ENCODE peak calls at places on chromosomes 13 and 19, in seven cellular contexts. One of them, this sample, is unnamed.

GRCh38 chr19:32373614-32374295 is 28.3 kb downstream of the ZNF507 start:
- DNase-seq in breast epithelium: peak
- DNase-seq in mammary epithelial cell: peak
- DNase-seq in left ventricle myocardium inferior: no peak
- DNase-seq in stimulated activated CD4-positive, alpha-beta T cell treated with anti-CD3 and anti-CD28 coated beads, Interleukin-1b, Interleukin-23, amount 100 ng/mL, for 48 hours: no peak
- DNase-seq in fibroblast of pulmonary artery: peak
- DNase-seq in lower leg skin: no peak
- DNase-seq in this sample: no peak

GRCh38 chr19:29593869-29594268 is 12.2 kb upstream of the POP4 start:
- DNase-seq in lower leg skin: no peak
- DNase-seq in mammary epithelial cell: no peak
- DNase-seq in left ventricle myocardium inferior: no peak
- DNase-seq in fibroblast of pulmonary artery: no peak
- DNase-seq in stimulated activated CD4-positive, alpha-beta T cell treated with anti-CD3 and anti-CD28 coated beads, Interleukin-1b, Interleukin-23, amount 100 ng/mL, for 48 hours: no peak
- DNase-seq in breast epithelium: no peak
- DNase-seq in this sample: no peak

GRCh38 chr13:99484405-99484981 is 16.8 kb upstream of the TM9SF2 start:
- DNase-seq in left ventricle myocardium inferior: no peak
- DNase-seq in mammary epithelial cell: peak
- DNase-seq in stimulated activated CD4-positive, alpha-beta T cell treated with anti-CD3 and anti-CD28 coated beads, Interleukin-1b, Interleukin-23, amount 100 ng/mL, for 48 hours: no peak
- DNase-seq in breast epithelium: no peak
- DNase-seq in lower leg skin: no peak
- DNase-seq in fibroblast of pulmonary artery: peak
- DNase-seq in this sample: no peak

GRCh38 chr19:2517881-2518601 is 42.1 kb downstream of the GADD45B start:
- DNase-seq in fibroblast of pulmonary artery: no peak
- DNase-seq in mammary epithelial cell: no peak
- DNase-seq in breast epithelium: no peak
- DNase-seq in lower leg skin: no peak
- DNase-seq in stimulated activated CD4-positive, alpha-beta T cell treated with anti-CD3 and anti-CD28 coated beads, Interleukin-1b, Interleukin-23, amount 100 ng/mL, for 48 hours: no peak
- DNase-seq in left ventricle myocardium inferior: no peak
- DNase-seq in this sample: no peak

GRCh38 chr13:111383591-111384440 is 63.4 kb downstream of the TEX29 start:
- DNase-seq in fibroblast of pulmonary artery: no peak
- DNase-seq in mammary epithelial cell: no peak
- DNase-seq in left ventricle myocardium inferior: no peak
- DNase-seq in breast epithelium: no peak
- DNase-seq in lower leg skin: peak
- DNase-seq in stimulated activated CD4-positive, alpha-beta T cell treated with anti-CD3 and anti-CD28 coated beads, Interleukin-1b, Interleukin-23, amount 100 ng/mL, for 48 hours: no peak
- DNase-seq in this sample: no peak

GRCh38 chr19:1873524-1874473 is 10.4 kb upstream of the KLF16 start:
- DNase-seq in lower leg skin: peak
- DNase-seq in left ventricle myocardium inferior: peak
- DNase-seq in stimulated activated CD4-positive, alpha-beta T cell treated with anti-CD3 and anti-CD28 coated beads, Interleukin-1b, Interleukin-23, amount 100 ng/mL, for 48 hours: no peak
- DNase-seq in breast epithelium: no peak
- DNase-seq in fibroblast of pulmonary artery: no peak
- DNase-seq in mammary epithelial cell: no peak
- DNase-seq in this sample: no peak

GRCh38 chr13:89279374-89279773 is 1608.2 kb downstream of the SLITRK5 start:
- DNase-seq in lower leg skin: no peak
- DNase-seq in stimulated activated CD4-positive, alpha-beta T cell treated with anti-CD3 and anti-CD28 coated beads, Interleukin-1b, Interleukin-23, amount 100 ng/mL, for 48 hours: no peak
- DNase-seq in mammary epithelial cell: no peak
- DNase-seq in left ventricle myocardium inferior: no peak
- DNase-seq in fibroblast of pulmonary artery: peak
- DNase-seq in breast epithelium: no peak
- DNase-seq in this sample: no peak

GRCh38 chr13:66171821-66172220 is 1058.3 kb downstream of the PCDH9 start:
- DNase-seq in mammary epithelial cell: no peak
- DNase-seq in lower leg skin: no peak
- DNase-seq in fibroblast of pulmonary artery: no peak
- DNase-seq in breast epithelium: no peak
- DNase-seq in left ventricle myocardium inferior: no peak
- DNase-seq in stimulated activated CD4-positive, alpha-beta T cell treated with anti-CD3 and anti-CD28 coated beads, Interleukin-1b, Interleukin-23, amount 100 ng/mL, for 48 hours: no peak
- DNase-seq in this sample: no peak

GRCh38 chr13:105979586-105979985 is 555.9 kb downstream of the EFNB2 start:
- DNase-seq in fibroblast of pulmonary artery: peak
- DNase-seq in stimulated activated CD4-positive, alpha-beta T cell treated with anti-CD3 and anti-CD28 coated beads, Interleukin-1b, Interleukin-23, amount 100 ng/mL, for 48 hours: no peak
- DNase-seq in mammary epithelial cell: peak
- DNase-seq in breast epithelium: no peak
- DNase-seq in left ventricle myocardium inferior: no peak
- DNase-seq in lower leg skin: no peak
- DNase-seq in this sample: no peak

GRCh38 chr13:113002206-113002821 is 33.3 kb downstream of the MCF2L start:
- DNase-seq in fibroblast of pulmonary artery: no peak
- DNase-seq in left ventricle myocardium inferior: no peak
- DNase-seq in lower leg skin: no peak
- DNase-seq in mammary epithelial cell: no peak
- DNase-seq in stimulated activated CD4-positive, alpha-beta T cell treated with anti-CD3 and anti-CD28 coated beads, Interleukin-1b, Interleukin-23, amount 100 ng/mL, for 48 hours: no peak
- DNase-seq in breast epithelium: no peak
- DNase-seq in this sample: peak

GRCh38 chr19:51198641-51199040 is 26.2 kb upstream of the CD33 start:
- DNase-seq in fibroblast of pulmonary artery: no peak
- DNase-seq in mammary epithelial cell: no peak
- DNase-seq in lower leg skin: no peak
- DNase-seq in breast epithelium: no peak
- DNase-seq in left ventricle myocardium inferior: no peak
- DNase-seq in stimulated activated CD4-positive, alpha-beta T cell treated with anti-CD3 and anti-CD28 coated beads, Interleukin-1b, Interleukin-23, amount 100 ng/mL, for 48 hours: no peak
- DNase-seq in this sample: no peak

GRCh38 chr19:40467007-40467565 is 285 bp downstream of the SPTBN4 start:
- DNase-seq in stimulated activated CD4-positive, alpha-beta T cell treated with anti-CD3 and anti-CD28 coated beads, Interleukin-1b, Interleukin-23, amount 100 ng/mL, for 48 hours: no peak
- DNase-seq in mammary epithelial cell: no peak
- DNase-seq in fibroblast of pulmonary artery: no peak
- DNase-seq in breast epithelium: no peak
- DNase-seq in left ventricle myocardium inferior: no peak
- DNase-seq in lower leg skin: no peak
- DNase-seq in this sample: no peak

GRCh38 chr19:4571305-4571917 is 11.9 kb upstream of the SEMA6B start:
- DNase-seq in fibroblast of pulmonary artery: no peak
- DNase-seq in lower leg skin: no peak
- DNase-seq in breast epithelium: no peak
- DNase-seq in stimulated activated CD4-positive, alpha-beta T cell treated with anti-CD3 and anti-CD28 coated beads, Interleukin-1b, Interleukin-23, amount 100 ng/mL, for 48 hours: no peak
- DNase-seq in mammary epithelial cell: no peak
- DNase-seq in left ventricle myocardium inferior: no peak
- DNase-seq in this sample: no peak

GRCh38 chr19:8209965-8210659 is 942 bp downstream of the CERS4 start:
- DNase-seq in fibroblast of pulmonary artery: no peak
- DNase-seq in mammary epithelial cell: no peak
- DNase-seq in breast epithelium: no peak
- DNase-seq in lower leg skin: no peak
- DNase-seq in left ventricle myocardium inferior: no peak
- DNase-seq in stimulated activated CD4-positive, alpha-beta T cell treated with anti-CD3 and anti-CD28 coated beads, Interleukin-1b, Interleukin-23, amount 100 ng/mL, for 48 hours: no peak
- DNase-seq in this sample: peak

GRCh38 chr19:11422163-11423068 is 3.3 kb upstream of the RGL3 start:
- DNase-seq in breast epithelium: peak
- DNase-seq in stimulated activated CD4-positive, alpha-beta T cell treated with anti-CD3 and anti-CD28 coated beads, Interleukin-1b, Interleukin-23, amount 100 ng/mL, for 48 hours: peak
- DNase-seq in lower leg skin: peak
- DNase-seq in fibroblast of pulmonary artery: peak
- DNase-seq in left ventricle myocardium inferior: peak
- DNase-seq in mammary epithelial cell: peak
- DNase-seq in this sample: no peak

GRCh38 chr19:16943942-16944625 is 55.3 kb downstream of the F2RL3 start:
- DNase-seq in left ventricle myocardium inferior: no peak
- DNase-seq in breast epithelium: no peak
- DNase-seq in stimulated activated CD4-positive, alpha-beta T cell treated with anti-CD3 and anti-CD28 coated beads, Interleukin-1b, Interleukin-23, amount 100 ng/mL, for 48 hours: no peak
- DNase-seq in fibroblast of pulmonary artery: no peak
- DNase-seq in lower leg skin: peak
- DNase-seq in mammary epithelial cell: no peak
- DNase-seq in this sample: no peak

GRCh38 chr19:49614096-49614857 is 23.3 kb downstream of the PRR12 start:
- DNase-seq in breast epithelium: no peak
- DNase-seq in fibroblast of pulmonary artery: peak
- DNase-seq in lower leg skin: no peak
- DNase-seq in left ventricle myocardium inferior: no peak
- DNase-seq in stimulated activated CD4-positive, alpha-beta T cell treated with anti-CD3 and anti-CD28 coated beads, Interleukin-1b, Interleukin-23, amount 100 ng/mL, for 48 hours: peak
- DNase-seq in mammary epithelial cell: peak
- DNase-seq in this sample: no peak

GRCh38 chr13:22432690-22433089 is 748.1 kb upstream of the SGCG start:
- DNase-seq in mammary epithelial cell: no peak
- DNase-seq in fibroblast of pulmonary artery: no peak
- DNase-seq in breast epithelium: no peak
- DNase-seq in lower leg skin: no peak
- DNase-seq in left ventricle myocardium inferior: no peak
- DNase-seq in stimulated activated CD4-positive, alpha-beta T cell treated with anti-CD3 and anti-CD28 coated beads, Interleukin-1b, Interleukin-23, amount 100 ng/mL, for 48 hours: no peak
- DNase-seq in this sample: no peak

GRCh38 chr19:34482380-34483250 is 1.1 kb downstream of the WTIP start:
- DNase-seq in stimulated activated CD4-positive, alpha-beta T cell treated with anti-CD3 and anti-CD28 coated beads, Interleukin-1b, Interleukin-23, amount 100 ng/mL, for 48 hours: no peak
- DNase-seq in breast epithelium: no peak
- DNase-seq in lower leg skin: peak
- DNase-seq in left ventricle myocardium inferior: no peak
- DNase-seq in fibroblast of pulmonary artery: peak
- DNase-seq in mammary epithelial cell: peak
- DNase-seq in this sample: no peak

GRCh38 chr19:55379161-55379560 is 2.5 kb downstream of the TMEM190 start:
- DNase-seq in left ventricle myocardium inferior: no peak
- DNase-seq in stimulated activated CD4-positive, alpha-beta T cell treated with anti-CD3 and anti-CD28 coated beads, Interleukin-1b, Interleukin-23, amount 100 ng/mL, for 48 hours: no peak
- DNase-seq in fibroblast of pulmonary artery: no peak
- DNase-seq in lower leg skin: no peak
- DNase-seq in breast epithelium: no peak
- DNase-seq in mammary epithelial cell: no peak
- DNase-seq in this sample: no peak

GRCh38 chr13:63291701-63292100 is 1876.1 kb upstream of the PCDH20 start:
- DNase-seq in breast epithelium: no peak
- DNase-seq in lower leg skin: no peak
- DNase-seq in mammary epithelial cell: no peak
- DNase-seq in fibroblast of pulmonary artery: no peak
- DNase-seq in stimulated activated CD4-positive, alpha-beta T cell treated with anti-CD3 and anti-CD28 coated beads, Interleukin-1b, Interleukin-23, amount 100 ng/mL, for 48 hours: no peak
- DNase-seq in left ventricle myocardium inferior: no peak
- DNase-seq in this sample: no peak

GRCh38 chr13:21909331-21909730 is 238.5 kb downstream of the FGF9 start:
- DNase-seq in stimulated activated CD4-positive, alpha-beta T cell treated with anti-CD3 and anti-CD28 coated beads, Interleukin-1b, Interleukin-23, amount 100 ng/mL, for 48 hours: no peak
- DNase-seq in lower leg skin: no peak
- DNase-seq in fibroblast of pulmonary artery: no peak
- DNase-seq in breast epithelium: no peak
- DNase-seq in left ventricle myocardium inferior: no peak
- DNase-seq in mammary epithelial cell: peak
- DNase-seq in this sample: no peak

GRCh38 chr13:52010890-52011689 is at the start of gene ATP7B:
- DNase-seq in stimulated activated CD4-positive, alpha-beta T cell treated with anti-CD3 and anti-CD28 coated beads, Interleukin-1b, Interleukin-23, amount 100 ng/mL, for 48 hours: peak
- DNase-seq in breast epithelium: no peak
- DNase-seq in lower leg skin: peak
- DNase-seq in mammary epithelial cell: no peak
- DNase-seq in left ventricle myocardium inferior: no peak
- DNase-seq in fibroblast of pulmonary artery: no peak
- DNase-seq in this sample: no peak

GRCh38 chr13:90201198-90201597 is 1146.3 kb upstream of the MIR17HG start:
- DNase-seq in stimulated activated CD4-positive, alpha-beta T cell treated with anti-CD3 and anti-CD28 coated beads, Interleukin-1b, Interleukin-23, amount 100 ng/mL, for 48 hours: no peak
- DNase-seq in fibroblast of pulmonary artery: peak
- DNase-seq in lower leg skin: no peak
- DNase-seq in mammary epithelial cell: peak
- DNase-seq in left ventricle myocardium inferior: no peak
- DNase-seq in breast epithelium: no peak
- DNase-seq in this sample: no peak

GRCh38 chr19:55340784-55341147 is 1.1 kb downstream of the KMT5C start:
- DNase-seq in stimulated activated CD4-positive, alpha-beta T cell treated with anti-CD3 and anti-CD28 coated beads, Interleukin-1b, Interleukin-23, amount 100 ng/mL, for 48 hours: peak
- DNase-seq in lower leg skin: no peak
- DNase-seq in breast epithelium: peak
- DNase-seq in left ventricle myocardium inferior: no peak
- DNase-seq in fibroblast of pulmonary artery: no peak
- DNase-seq in mammary epithelial cell: no peak
- DNase-seq in this sample: no peak

GRCh38 chr13:40452038-40452666 is 214.3 kb downstream of the FOXO1 start:
- DNase-seq in breast epithelium: no peak
- DNase-seq in mammary epithelial cell: no peak
- DNase-seq in left ventricle myocardium inferior: no peak
- DNase-seq in fibroblast of pulmonary artery: no peak
- DNase-seq in stimulated activated CD4-positive, alpha-beta T cell treated with anti-CD3 and anti-CD28 coated beads, Interleukin-1b, Interleukin-23, amount 100 ng/mL, for 48 hours: no peak
- DNase-seq in lower leg skin: no peak
- DNase-seq in this sample: no peak

GRCh38 chr19:15525291-15525690 is 17.0 kb downstream of the CYP4F22 start:
- DNase-seq in left ventricle myocardium inferior: no peak
- DNase-seq in lower leg skin: no peak
- DNase-seq in stimulated activated CD4-positive, alpha-beta T cell treated with anti-CD3 and anti-CD28 coated beads, Interleukin-1b, Interleukin-23, amount 100 ng/mL, for 48 hours: no peak
- DNase-seq in fibroblast of pulmonary artery: no peak
- DNase-seq in mammary epithelial cell: no peak
- DNase-seq in breast epithelium: no peak
- DNase-seq in this sample: no peak

GRCh38 chr19:39325778-39326680 is 5.4 kb upstream of the LRFN1 start:
- DNase-seq in mammary epithelial cell: no peak
- DNase-seq in breast epithelium: no peak
- DNase-seq in stimulated activated CD4-positive, alpha-beta T cell treated with anti-CD3 and anti-CD28 coated beads, Interleukin-1b, Interleukin-23, amount 100 ng/mL, for 48 hours: no peak
- DNase-seq in lower leg skin: no peak
- DNase-seq in fibroblast of pulmonary artery: peak
- DNase-seq in left ventricle myocardium inferior: no peak
- DNase-seq in this sample: no peak

GRCh38 chr19:56839665-56840451 is 668 bp downstream of the PEG3 start:
- DNase-seq in mammary epithelial cell: no peak
- DNase-seq in left ventricle myocardium inferior: peak
- DNase-seq in stimulated activated CD4-positive, alpha-beta T cell treated with anti-CD3 and anti-CD28 coated beads, Interleukin-1b, Interleukin-23, amount 100 ng/mL, for 48 hours: peak
- DNase-seq in fibroblast of pulmonary artery: peak
- DNase-seq in lower leg skin: peak
- DNase-seq in breast epithelium: peak
- DNase-seq in this sample: no peak

GRCh38 chr19:50252111-50252886 is 48.9 kb downstream of the MYH14 start:
- DNase-seq in left ventricle myocardium inferior: no peak
- DNase-seq in stimulated activated CD4-positive, alpha-beta T cell treated with anti-CD3 and anti-CD28 coated beads, Interleukin-1b, Interleukin-23, amount 100 ng/mL, for 48 hours: peak
- DNase-seq in lower leg skin: no peak
- DNase-seq in breast epithelium: no peak
- DNase-seq in fibroblast of pulmonary artery: peak
- DNase-seq in mammary epithelial cell: no peak
- DNase-seq in this sample: no peak

GRCh38 chr13:30713133-30713532 is 22.2 kb upstream of the ALOX5AP start:
- DNase-seq in left ventricle myocardium inferior: no peak
- DNase-seq in breast epithelium: no peak
- DNase-seq in mammary epithelial cell: no peak
- DNase-seq in stimulated activated CD4-positive, alpha-beta T cell treated with anti-CD3 and anti-CD28 coated beads, Interleukin-1b, Interleukin-23, amount 100 ng/mL, for 48 hours: no peak
- DNase-seq in lower leg skin: no peak
- DNase-seq in fibroblast of pulmonary artery: peak
- DNase-seq in this sample: no peak

GRCh38 chr13:30196025-30196424 is 111.3 kb downstream of the KATNAL1 start:
- DNase-seq in left ventricle myocardium inferior: no peak
- DNase-seq in lower leg skin: no peak
- DNase-seq in fibroblast of pulmonary artery: peak
- DNase-seq in mammary epithelial cell: no peak
- DNase-seq in breast epithelium: no peak
- DNase-seq in stimulated activated CD4-positive, alpha-beta T cell treated with anti-CD3 and anti-CD28 coated beads, Interleukin-1b, Interleukin-23, amount 100 ng/mL, for 48 hours: no peak
- DNase-seq in this sample: no peak

GRCh38 chr13:64428196-64428595 is 2801.9 kb downstream of the PCDH9 start:
- DNase-seq in stimulated activated CD4-positive, alpha-beta T cell treated with anti-CD3 and anti-CD28 coated beads, Interleukin-1b, Interleukin-23, amount 100 ng/mL, for 48 hours: no peak
- DNase-seq in breast epithelium: no peak
- DNase-seq in left ventricle myocardium inferior: no peak
- DNase-seq in mammary epithelial cell: no peak
- DNase-seq in lower leg skin: no peak
- DNase-seq in fibroblast of pulmonary artery: peak
- DNase-seq in this sample: no peak

GRCh38 chr13:60043262-60043661 is 120.5 kb downstream of the DIAPH3 start:
- DNase-seq in breast epithelium: no peak
- DNase-seq in fibroblast of pulmonary artery: peak
- DNase-seq in stimulated activated CD4-positive, alpha-beta T cell treated with anti-CD3 and anti-CD28 coated beads, Interleukin-1b, Interleukin-23, amount 100 ng/mL, for 48 hours: no peak
- DNase-seq in lower leg skin: no peak
- DNase-seq in mammary epithelial cell: no peak
- DNase-seq in left ventricle myocardium inferior: no peak
- DNase-seq in this sample: no peak

GRCh38 chr13:20350380-20350763 is 118.3 kb upstream of the GJB6 start:
- DNase-seq in breast epithelium: no peak
- DNase-seq in mammary epithelial cell: no peak
- DNase-seq in fibroblast of pulmonary artery: no peak
- DNase-seq in left ventricle myocardium inferior: no peak
- DNase-seq in lower leg skin: no peak
- DNase-seq in stimulated activated CD4-positive, alpha-beta T cell treated with anti-CD3 and anti-CD28 coated beads, Interleukin-1b, Interleukin-23, amount 100 ng/mL, for 48 hours: no peak
- DNase-seq in this sample: no peak

GRCh38 chr13:88887045-88887662 is 1216.0 kb downstream of the SLITRK5 start:
- DNase-seq in left ventricle myocardium inferior: no peak
- DNase-seq in mammary epithelial cell: no peak
- DNase-seq in fibroblast of pulmonary artery: no peak
- DNase-seq in lower leg skin: no peak
- DNase-seq in breast epithelium: no peak
- DNase-seq in stimulated activated CD4-positive, alpha-beta T cell treated with anti-CD3 and anti-CD28 coated beads, Interleukin-1b, Interleukin-23, amount 100 ng/mL, for 48 hours: no peak
- DNase-seq in this sample: no peak

This sample was measured in D721Med.